ENCODE peak calls at places on chromosome 4, in four cellular contexts. M, F, S and Q are unnamed samples.

GRCh38 chr4:56870927-56871326 is 36.8 kb upstream of the REST start:
- DNase-seq in M (no peak), F (no peak), S (no peak), Q (no peak)

GRCh38 chr4:78656968-78657445 is 105.4 kb downstream of the ANXA3 start:
- DNase-seq in M (no peak), F (peak; percentile 3), S (no peak), Q (no peak)

GRCh38 chr4:128542047-128542446 is 254.4 kb upstream of the PGRMC2 start:
- DNase-seq in M (no peak), F (no peak), S (no peak), Q (no peak)

GRCh38 chr4:184583738-184584502 is 65.3 kb downstream of the CASP3 start:
- DNase-seq in M (peak; percentile 15), F (no peak), S (no peak), Q (no peak)

GRCh38 chr4:151931563-151931962 is 170.8 kb upstream of the GATB start:
- DNase-seq in M (no peak), F (no peak), S (no peak), Q (no peak)

GRCh38 chr4:152970102-152970820 is 34.1 kb downstream of the FHDC1 start:
- DNase-seq in M (no peak), F (no peak), S (no peak), Q (no peak)

GRCh38 chr4:97587912-97588311 is 555.4 kb downstream of the STPG2 start:
- DNase-seq in M (no peak), F (no peak), S (no peak), Q (no peak)

GRCh38 chr4:15234585-15235126 is 193.2 kb upstream of the C1QTNF7 start:
- DNase-seq in M (no peak), F (no peak), S (no peak), Q (no peak)

GRCh38 chr4:82553020-82553419 is 8.8 kb downstream of the TMEM150C start:
- DNase-seq in M (no peak), F (no peak), S (no peak), Q (no peak)

GRCh38 chr4:173135241-173135847 is 33.3 kb upstream of the GALNT7 start:
- DNase-seq in M (no peak), F (no peak), S (no peak), Q (no peak)

GRCh38 chr4:25441519-25442117 is 64.6 kb downstream of the ANAPC4 start:
- DNase-seq in M (peak; percentile 18), F (no peak), S (no peak), Q (peak; percentile 46)